ENCODE peak calls at places on chromosomes 11 and 22, in ten cellular contexts. X, M, R, G, P, V, F, A, S and O are unnamed samples.

GRCh38 chr11:22491826-22492225 is 133.8 kb downstream of the FANCF start:
- DNase-seq in X (no peak), M (peak; percentile 69), R (no peak), G (no peak), P (no peak), V (no peak), F (no peak), A (no peak), S (peak; percentile 14), O (no peak)

GRCh38 chr11:12215192-12215591 is 104.8 kb downstream of the MICAL2 start:
- DNase-seq in X (no peak), M (no peak), R (no peak), G (no peak), P (no peak), V (no peak), F (no peak), A (no peak), S (no peak), O (peak; percentile 74)

GRCh38 chr11:58047818-58048217 is 17.1 kb downstream of the OR6Q1 start:
- DNase-seq in X (no peak), M (no peak), R (no peak), G (no peak), P (no peak), V (no peak), F (no peak), A (no peak), S (no peak), O (no peak)

GRCh38 chr11:13189561-13190435 is 87.8 kb upstream of the BMAL1 start:
- DNase-seq in X (no peak), M (no peak), R (no peak), G (no peak), P (no peak), V (no peak), F (no peak), A (no peak), S (no peak), O (no peak)

GRCh38 chr22:22863001-22863400 is 24.6 kb upstream of the IGLL5 start:
- DNase-seq in X (no peak), M (no peak), R (no peak), G (no peak), P (no peak), V (no peak), F (no peak), A (no peak), S (no peak), O (no peak)

GRCh38 chr22:40533712-40534378 is 102.7 kb downstream of the MRTFA start:
- DNase-seq in X (no peak), M (no peak), R (no peak), G (no peak), P (peak; percentile 70), V (peak; percentile 74), F (peak; percentile 52), A (peak; percentile 28), S (no peak), O (peak; percentile 82)

GRCh38 chr11:15282754-15283153 is 168.0 kb downstream of the INSC start:
- DNase-seq in X (no peak), M (no peak), R (no peak), G (no peak), P (no peak), V (no peak), F (no peak), A (no peak), S (no peak), O (no peak)

GRCh38 chr11:116111546-116111945 is 607.3 kb upstream of the CADM1 start:
- DNase-seq in X (no peak), M (no peak), R (no peak), G (no peak), P (no peak), V (no peak), F (no peak), A (no peak), S (no peak), O (no peak)

GRCh38 chr22:47274196-47274595 is 511.7 kb downstream of the TBC1D22A start:
- DNase-seq in X (no peak), M (no peak), R (no peak), G (no peak), P (no peak), V (no peak), F (no peak), A (no peak), S (no peak), O (no peak)

GRCh38 chr11:35127619-35128018 is 11.4 kb upstream of the CD44 start:
- DNase-seq in X (no peak), M (no peak), R (no peak), G (no peak), P (no peak), V (no peak), F (no peak), A (no peak), S (no peak), O (no peak)

GRCh38 chr11:35126000-35126878 is 12.7 kb upstream of the CD44 start:
- DNase-seq in X (no peak), M (no peak), R (no peak), G (no peak), P (no peak), V (peak; percentile 88), F (no peak), A (no peak), S (no peak), O (no peak)

GRCh38 chr11:35122308-35122707 is 16.7 kb upstream of the CD44 start:
- DNase-seq in X (no peak), M (no peak), R (no peak), G (no peak), P (no peak), V (no peak), F (no peak), A (no peak), S (no peak), O (no peak)

GRCh38 chr11:35131094-35131493 is 7.9 kb upstream of the CD44 start:
- DNase-seq in X (no peak), M (no peak), R (no peak), G (no peak), P (no peak), V (no peak), F (no peak), A (no peak), S (no peak), O (no peak)

GRCh38 chr11:35126879-35127576 is 11.9 kb upstream of the CD44 start:
- DNase-seq in X (no peak), M (no peak), R (no peak), G (no peak), P (no peak), V (no peak), F (no peak), A (no peak), S (no peak), O (no peak)
- TF ChIP-seq MAX in X (no peak), M (no peak), R (no peak), G (no peak), P (no peak), V (no peak), F (no peak), A (no peak), S (no peak), O (no peak)

DNA sequence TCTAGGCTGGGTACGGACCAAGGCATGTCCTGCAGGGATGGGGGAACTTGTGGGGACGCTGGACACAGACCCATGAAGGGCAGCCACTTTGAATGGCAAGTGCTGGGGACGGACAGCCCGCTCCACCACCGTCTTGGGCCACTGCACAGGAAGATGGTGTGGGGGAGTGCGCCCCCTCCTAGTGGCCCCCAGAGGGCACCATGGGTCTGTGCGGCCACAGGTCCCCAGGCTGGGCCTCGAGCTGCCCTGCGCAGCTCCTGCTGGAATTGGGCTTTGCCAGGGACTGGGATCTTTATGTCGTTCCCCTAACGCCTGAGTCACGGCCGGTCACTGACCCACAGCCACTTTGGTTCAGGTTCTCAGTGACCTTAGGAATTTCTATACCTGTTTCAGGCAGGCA is 44.4 kb downstream of the NAT10 start:
- DNase-seq in X (no peak), M (peak; percentile 79), R (no peak), G (no peak), P (peak; percentile 33), V (no peak), F (no peak), A (peak; percentile 41), S (peak; percentile 44), O (peak; percentile 49)
- TF ChIP-seq CTCF in X (peak; percentile 63), M (peak; percentile 55), R (peak; percentile 52), G (peak; percentile 70), P (peak; percentile 34), V (peak; percentile 25), F (no peak), A (peak; percentile 41), S (no peak), O (peak; percentile 17)

DNA sequence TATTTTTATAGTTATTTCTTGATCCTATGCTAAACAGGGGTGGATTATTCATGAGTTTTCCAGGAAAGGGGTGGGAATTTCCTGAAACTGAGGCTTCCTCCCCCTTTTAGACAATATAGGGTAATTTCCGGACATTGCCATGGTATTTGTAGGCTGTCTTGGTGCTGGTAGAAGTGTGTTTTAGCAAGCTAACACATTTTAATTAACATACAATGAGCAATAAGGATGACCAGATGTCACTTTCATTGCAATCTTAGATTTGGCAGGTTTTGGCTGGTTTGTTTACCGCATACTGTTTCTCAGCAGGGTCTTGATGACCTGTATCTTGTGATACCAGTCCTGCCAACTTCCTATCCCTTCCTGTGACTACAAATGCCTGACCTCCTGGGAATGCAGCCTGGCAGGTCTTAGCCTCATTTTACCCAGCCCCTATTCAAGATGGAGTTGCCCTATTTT is 992 bp upstream of the C1QTNF6 start:
- DNase-seq in X (no peak), M (no peak), R (peak; percentile 58), G (no peak), P (no peak), V (no peak), F (peak; percentile 92), A (no peak), S (no peak), O (no peak)
- TF ChIP-seq MAX in X (no peak), M (no peak), R (no peak), G (no peak), P (no peak), V (no peak), F (no peak), A (no peak), S (no peak), O (no peak)

GRCh38 chr11:36379653-36380052 is 83.6 kb downstream of the PRR5L start:
- DNase-seq in X (no peak), M (no peak), R (no peak), G (no peak), P (no peak), V (no peak), F (no peak), A (no peak), S (no peak), O (no peak)

GRCh38 chr11:36377759-36378553 is 81.9 kb downstream of the PRR5L start:
- DNase-seq in X (no peak), M (no peak), R (no peak), G (no peak), P (no peak), V (no peak), F (no peak), A (no peak), S (no peak), O (no peak)

GRCh38 chr11:36383200-36383599 is 87.1 kb downstream of the PRR5L start:
- DNase-seq in X (no peak), M (no peak), R (no peak), G (no peak), P (no peak), V (no peak), F (no peak), A (no peak), S (no peak), O (no peak)

GRCh38 chr11:36380296-36381004 is 84.4 kb downstream of the PRR5L start:
- DNase-seq in X (no peak), M (no peak), R (no peak), G (no peak), P (no peak), V (no peak), F (no peak), A (no peak), S (no peak), O (no peak)

GRCh38 chr11:36381005-36381350 is 84.9 kb downstream of the PRR5L start:
- DNase-seq in X (no peak), M (no peak), R (no peak), G (no peak), P (no peak), V (no peak), F (no peak), A (no peak), S (no peak), O (no peak)
- TF ChIP-seq CTCF in X (no peak), M (no peak), R (no peak), G (no peak), P (no peak), V (no peak), F (no peak), A (no peak), S (no peak), O (no peak)